ENCODE peak calls at places on chromosomes 6 and 20, in nine cellular contexts. One of them, this sample, is unnamed. For H3K36me3, the result is how much of the 10 kb centered on the place peaks cover.

GRCh38 chr6:110448846-110449544 is 27.4 kb downstream of the SLC22A16 start:
- DNase-seq in stomach: no peak
- DNase-seq in GM12878: no peak
- DNase-seq in prostate gland: no peak
- DNase-seq in H1: no peak
- DNase-seq in body of pancreas: no peak
- DNase-seq in heart left ventricle: no peak
- DNase-seq in sigmoid colon: no peak
- DNase-seq in endothelial cell of umbilical vein: no peak
- DNase-seq in this sample: no peak

GRCh38 chr6:154370545-154370944 is 13.9 kb upstream of the IPCEF1 start:
- DNase-seq in body of pancreas: peak
- DNase-seq in endothelial cell of umbilical vein: peak
- DNase-seq in stomach: no peak
- DNase-seq in heart left ventricle: no peak
- DNase-seq in sigmoid colon: no peak
- DNase-seq in prostate gland: no peak
- DNase-seq in H1: no peak
- DNase-seq in GM12878: no peak
- DNase-seq in this sample: no peak

GRCh38 chr6:139904158-139904533 is 529.7 kb upstream of the CITED2 start:
- DNase-seq in H1: no peak
- DNase-seq in sigmoid colon: no peak
- DNase-seq in prostate gland: no peak
- DNase-seq in endothelial cell of umbilical vein: no peak
- DNase-seq in body of pancreas: no peak
- DNase-seq in heart left ventricle: no peak
- DNase-seq in GM12878: peak
- DNase-seq in stomach: no peak
- DNase-seq in this sample: no peak

GRCh38 chr20:44642203-44643153 is 9.0 kb downstream of the ADA start:
- DNase-seq in GM12878: peak
- DNase-seq in endothelial cell of umbilical vein: peak
- DNase-seq in heart left ventricle: peak
- DNase-seq in body of pancreas: peak
- DNase-seq in sigmoid colon: peak
- DNase-seq in H1: peak
- DNase-seq in stomach: peak
- DNase-seq in prostate gland: peak
- DNase-seq in this sample: no peak

GRCh38 chr6:26394289-26394688 is 7.8 kb upstream of the BTN3A1 start:
- DNase-seq in prostate gland: no peak
- DNase-seq in sigmoid colon: no peak
- DNase-seq in heart left ventricle: no peak
- DNase-seq in stomach: peak
- DNase-seq in endothelial cell of umbilical vein: peak
- DNase-seq in body of pancreas: peak
- DNase-seq in H1: no peak
- DNase-seq in GM12878: no peak
- DNase-seq in this sample: no peak

GRCh38 chr6:118354641-118355040 is 193.5 kb upstream of the PLN start:
- DNase-seq in endothelial cell of umbilical vein: no peak
- DNase-seq in prostate gland: no peak
- DNase-seq in heart left ventricle: no peak
- DNase-seq in H1: no peak
- DNase-seq in body of pancreas: no peak
- DNase-seq in stomach: no peak
- DNase-seq in GM12878: peak
- DNase-seq in sigmoid colon: no peak
- DNase-seq in this sample: no peak

GRCh38 chr6:107981695-107982094 is 23.7 kb upstream of the SEC63 start:
- DNase-seq in prostate gland: no peak
- DNase-seq in body of pancreas: no peak
- DNase-seq in endothelial cell of umbilical vein: no peak
- DNase-seq in H1: no peak
- DNase-seq in sigmoid colon: no peak
- DNase-seq in stomach: no peak
- DNase-seq in heart left ventricle: no peak
- DNase-seq in GM12878: no peak
- DNase-seq in this sample: no peak

GRCh38 chr6:139764498-139764986 is 390.1 kb upstream of the CITED2 start:
- DNase-seq in sigmoid colon: no peak
- DNase-seq in body of pancreas: peak
- DNase-seq in stomach: no peak
- DNase-seq in GM12878: peak
- DNase-seq in prostate gland: no peak
- DNase-seq in H1: no peak
- DNase-seq in endothelial cell of umbilical vein: peak
- DNase-seq in heart left ventricle: no peak
- DNase-seq in this sample: no peak

GRCh38 chr6:47792216-47792733 is 10.4 kb downstream of the OPN5 start:
- DNase-seq in endothelial cell of umbilical vein: no peak
- DNase-seq in stomach: no peak
- DNase-seq in heart left ventricle: no peak
- DNase-seq in H1: no peak
- DNase-seq in GM12878: no peak
- DNase-seq in body of pancreas: no peak
- DNase-seq in prostate gland: no peak
- DNase-seq in sigmoid colon: no peak
- DNase-seq in this sample: no peak

GRCh38 chr6:108581932-108582500 is 21.3 kb downstream of the FOXO3 start:
- DNase-seq in body of pancreas: no peak
- DNase-seq in stomach: no peak
- DNase-seq in GM12878: no peak
- DNase-seq in prostate gland: no peak
- DNase-seq in sigmoid colon: no peak
- DNase-seq in H1: no peak
- DNase-seq in heart left ventricle: no peak
- DNase-seq in endothelial cell of umbilical vein: no peak
- DNase-seq in this sample: no peak

GRCh38 chr6:140441256-140441655 is 1066.8 kb upstream of the CITED2 start:
- DNase-seq in stomach: peak
- DNase-seq in H1: peak
- DNase-seq in GM12878: no peak
- DNase-seq in sigmoid colon: peak
- DNase-seq in heart left ventricle: peak
- DNase-seq in endothelial cell of umbilical vein: peak
- DNase-seq in body of pancreas: peak
- DNase-seq in prostate gland: peak
- DNase-seq in this sample: no peak

GRCh38 chr20:59561228-59561605 is 43.1 kb upstream of the PHACTR3 start:
- DNase-seq in heart left ventricle: no peak
- DNase-seq in prostate gland: no peak
- DNase-seq in sigmoid colon: no peak
- DNase-seq in stomach: no peak
- DNase-seq in GM12878: no peak
- DNase-seq in H1: no peak
- DNase-seq in endothelial cell of umbilical vein: no peak
- DNase-seq in body of pancreas: no peak
- DNase-seq in this sample: no peak

GRCh38 chr20:59559024-59559817 is 45.1 kb upstream of the PHACTR3 start:
- DNase-seq in heart left ventricle: no peak
- DNase-seq in sigmoid colon: no peak
- DNase-seq in H1: no peak
- DNase-seq in endothelial cell of umbilical vein: no peak
- DNase-seq in body of pancreas: no peak
- DNase-seq in prostate gland: no peak
- DNase-seq in GM12878: no peak
- DNase-seq in stomach: no peak
- DNase-seq in this sample: peak

GRCh38 chr20:59561614-59562277 is 42.6 kb upstream of the PHACTR3 start:
- DNase-seq in H1: no peak
- DNase-seq in prostate gland: no peak
- DNase-seq in endothelial cell of umbilical vein: no peak
- DNase-seq in stomach: no peak
- DNase-seq in body of pancreas: no peak
- DNase-seq in GM12878: no peak
- DNase-seq in sigmoid colon: no peak
- DNase-seq in heart left ventricle: no peak
- DNase-seq in this sample: no peak

GRCh38 chr20:59559863-59560262 is 44.5 kb upstream of the PHACTR3 start:
- DNase-seq in stomach: no peak
- DNase-seq in GM12878: no peak
- DNase-seq in heart left ventricle: no peak
- DNase-seq in sigmoid colon: no peak
- DNase-seq in body of pancreas: no peak
- DNase-seq in endothelial cell of umbilical vein: no peak
- DNase-seq in H1: no peak
- DNase-seq in prostate gland: no peak
- DNase-seq in this sample: peak

DNA sequence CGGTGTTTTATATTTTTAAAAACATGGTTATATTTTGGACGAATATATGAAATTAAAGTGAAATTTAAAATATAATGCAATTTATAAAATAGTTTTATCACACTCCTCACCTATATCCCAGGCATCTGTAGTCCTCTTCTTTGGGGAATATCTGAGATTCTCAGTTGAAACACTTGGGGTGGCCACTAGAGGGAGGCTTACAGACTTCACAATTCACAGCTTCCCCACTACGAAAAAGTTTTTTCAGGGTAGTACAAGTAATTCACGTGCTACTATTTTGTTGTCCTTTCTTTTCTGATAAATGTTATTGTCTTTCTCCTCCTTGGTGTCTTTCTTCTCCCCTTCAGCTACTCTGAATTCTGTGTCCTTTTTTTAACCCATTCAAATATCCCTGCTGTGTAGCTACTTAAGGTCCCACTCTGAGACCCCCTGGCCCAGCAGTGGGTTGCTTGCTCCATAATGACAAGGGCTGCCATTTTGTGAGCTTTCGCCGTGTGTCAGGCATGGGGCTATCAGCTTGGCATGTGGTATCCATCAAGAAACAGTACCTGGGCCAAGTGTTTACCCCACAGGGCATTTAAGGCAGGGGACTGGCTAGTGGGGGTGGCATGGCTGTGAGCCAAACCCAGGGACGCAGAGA is 43.6 kb upstream of the PHACTR3 start:
- DNase-seq in prostate gland: no peak
- DNase-seq in H1: no peak
- DNase-seq in sigmoid colon: no peak
- DNase-seq in stomach: no peak
- DNase-seq in endothelial cell of umbilical vein: no peak
- DNase-seq in body of pancreas: no peak
- DNase-seq in GM12878: no peak
- DNase-seq in heart left ventricle: no peak
- DNase-seq in this sample: no peak
- TF ChIP-seq CTCF in prostate gland: no peak
- TF ChIP-seq CTCF in H1: peak
- TF ChIP-seq CTCF in sigmoid colon: no peak
- TF ChIP-seq CTCF in stomach: peak
- TF ChIP-seq CTCF in endothelial cell of umbilical vein: peak
- TF ChIP-seq CTCF in body of pancreas: peak
- TF ChIP-seq CTCF in GM12878: peak
- TF ChIP-seq CTCF in heart left ventricle: peak
- TF ChIP-seq CTCF in this sample: no peak

DNA sequence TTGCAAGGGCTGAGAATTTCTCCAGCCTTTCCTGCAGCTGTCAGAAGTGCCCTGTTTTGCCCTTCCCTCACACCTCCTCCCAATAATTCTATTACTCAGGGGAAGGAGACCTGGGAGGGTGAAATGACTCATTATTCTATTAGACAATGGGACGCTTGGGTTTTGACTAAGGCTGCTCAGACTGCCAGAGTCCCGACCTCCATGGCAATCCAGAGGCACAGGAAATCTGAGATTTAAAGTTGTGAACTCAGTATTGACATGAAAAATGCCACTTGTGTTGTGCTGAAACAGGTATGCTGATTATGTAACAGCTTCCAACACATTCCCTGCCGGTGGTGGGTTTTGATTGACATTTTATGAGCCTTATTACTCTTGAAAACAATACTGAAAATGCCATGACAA is 625.9 kb upstream of the FLRT3 start:
- DNase-seq in body of pancreas: no peak
- DNase-seq in H1: no peak
- DNase-seq in endothelial cell of umbilical vein: peak
- DNase-seq in prostate gland: peak
- DNase-seq in stomach: no peak
- DNase-seq in sigmoid colon: no peak
- DNase-seq in GM12878: no peak
- DNase-seq in heart left ventricle: no peak
- DNase-seq in this sample: no peak
- H3K36me3 ChIP-seq in body of pancreas: under half
- H3K36me3 ChIP-seq in H1: under half
- H3K36me3 ChIP-seq in endothelial cell of umbilical vein: under half
- H3K36me3 ChIP-seq in prostate gland: under half
- H3K36me3 ChIP-seq in stomach: under half
- H3K36me3 ChIP-seq in sigmoid colon: under half
- H3K36me3 ChIP-seq in GM12878: under half
- H3K36me3 ChIP-seq in heart left ventricle: under half
- H3K36me3 ChIP-seq in this sample: under half

DNA sequence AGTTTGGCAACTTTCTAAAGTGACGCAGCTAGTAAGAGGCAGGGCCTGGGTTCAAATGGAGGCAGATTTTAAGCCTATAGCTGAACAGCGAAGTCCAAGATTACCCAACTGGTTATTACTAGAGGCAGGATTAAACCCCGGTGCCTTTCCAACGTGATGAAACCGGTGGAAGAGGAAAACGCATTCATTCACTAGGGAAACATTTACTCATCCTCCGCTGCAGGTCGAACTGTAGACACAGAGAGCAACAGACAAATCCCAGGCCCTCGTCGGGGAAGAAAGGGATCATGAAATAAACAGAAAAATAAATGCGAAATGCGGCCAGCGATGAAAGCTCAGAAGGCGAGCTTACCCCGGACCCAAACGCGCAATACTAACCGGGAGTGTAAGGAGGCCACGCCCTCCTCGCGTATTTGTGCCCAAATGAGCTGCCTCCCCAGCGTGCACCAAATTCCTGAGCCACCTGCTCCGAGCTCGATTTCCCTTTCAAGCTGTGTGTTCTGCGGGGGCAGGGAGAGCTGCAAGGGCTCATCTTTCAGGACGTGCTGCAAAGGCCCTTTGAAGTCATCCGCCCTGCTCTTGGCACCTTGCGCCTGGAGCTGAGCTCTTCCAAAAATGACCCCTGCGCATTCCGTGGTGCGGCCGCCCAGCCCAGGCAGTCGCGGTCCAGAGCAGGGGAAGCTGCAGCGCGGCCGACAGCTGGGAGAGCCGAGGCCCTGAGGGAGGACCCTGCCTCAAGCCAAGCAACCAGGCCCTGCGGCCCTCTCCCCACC is 46.9 kb downstream of the PDYN start:
- DNase-seq in prostate gland: peak
- DNase-seq in heart left ventricle: no peak
- DNase-seq in GM12878: no peak
- DNase-seq in H1: peak
- DNase-seq in stomach: peak
- DNase-seq in body of pancreas: peak
- DNase-seq in sigmoid colon: peak
- DNase-seq in endothelial cell of umbilical vein: no peak
- DNase-seq in this sample: no peak
- TF ChIP-seq POLR2A in prostate gland: no peak
- TF ChIP-seq POLR2A in heart left ventricle: no peak
- TF ChIP-seq POLR2A in GM12878: no peak
- TF ChIP-seq POLR2A in H1: peak
- TF ChIP-seq POLR2A in stomach: no peak
- TF ChIP-seq POLR2A in body of pancreas: no peak
- TF ChIP-seq POLR2A in sigmoid colon: no peak
- TF ChIP-seq POLR2A in endothelial cell of umbilical vein: no peak
- TF ChIP-seq POLR2A in this sample: no peak

GRCh38 chr6:53725791-53726575 is 60.4 kb upstream of the KLHL31 start:
- DNase-seq in prostate gland: peak
- DNase-seq in H1: peak
- DNase-seq in heart left ventricle: peak
- DNase-seq in stomach: peak
- DNase-seq in sigmoid colon: peak
- DNase-seq in body of pancreas: peak
- DNase-seq in endothelial cell of umbilical vein: peak
- DNase-seq in GM12878: no peak
- DNase-seq in this sample: no peak
- TF ChIP-seq CTCF in prostate gland: peak
- TF ChIP-seq CTCF in H1: peak
- TF ChIP-seq CTCF in heart left ventricle: peak
- TF ChIP-seq CTCF in stomach: peak
- TF ChIP-seq CTCF in sigmoid colon: peak
- TF ChIP-seq CTCF in body of pancreas: peak
- TF ChIP-seq CTCF in endothelial cell of umbilical vein: peak
- TF ChIP-seq CTCF in GM12878: peak
- TF ChIP-seq CTCF in this sample: peak

This sample was measured in vagina.